ENCODE peak calls at places on chromosomes 3 and 15, in five cellular contexts. A is neural crest cell, U is B cell, I is fibroblast of mammary gland, R is psoas muscle. P is an unnamed sample.

GRCh38 chr3:142873569-142873968 is 15.3 kb downstream of the PCOLCE2 start:
- DNase-seq in A (no peak), U (no peak), I (no peak), R (no peak), P (no peak)

GRCh38 chr3:179653777-179654117 is 907 bp downstream of the USP13 start:
- DNase-seq in A (no peak), U (no peak), I (no peak), R (peak; percentile 59), P (no peak)

GRCh38 chr3:157531301-157531660 is 28.1 kb upstream of the VEPH1 start:
- DNase-seq in A (no peak), U (no peak), I (peak; percentile 54), R (no peak), P (no peak)

GRCh38 chr3:42960282-42960681 is 18.8 kb upstream of the GASK1A start:
- DNase-seq in A (no peak), U (no peak), I (peak; percentile 8), R (no peak), P (no peak)

GRCh38 chr15:76345880-76346665 is 9.5 kb downstream of the ISL2 start:
- DNase-seq in A (peak; percentile 8), U (peak; percentile 60), I (no peak), R (no peak), P (peak; percentile 51)

GRCh38 chr15:38149315-38149714 is 103.3 kb upstream of the SPRED1 start:
- DNase-seq in A (no peak), U (no peak), I (peak; percentile 52), R (no peak), P (no peak)

GRCh38 chr15:58103482-58103881 is 34.7 kb upstream of the AQP9 start:
- DNase-seq in A (no peak), U (no peak), I (no peak), R (no peak), P (no peak)

GRCh38 chr3:52093751-52094525 is 37.6 kb upstream of the DUSP7 start:
- DNase-seq in A (no peak), U (no peak), I (peak; percentile 18), R (peak; percentile 8), P (peak; percentile 44)

GRCh38 chr3:11776346-11776745 is 70.3 kb downstream of the TAMM41 start:
- DNase-seq in A (no peak), U (no peak), I (no peak), R (no peak), P (no peak)

GRCh38 chr3:128383316-128384235 is 83.1 kb downstream of the DNAJB8 start:
- DNase-seq in A (no peak), U (no peak), I (peak; percentile 46), R (peak; percentile 89), P (no peak)

DNA sequence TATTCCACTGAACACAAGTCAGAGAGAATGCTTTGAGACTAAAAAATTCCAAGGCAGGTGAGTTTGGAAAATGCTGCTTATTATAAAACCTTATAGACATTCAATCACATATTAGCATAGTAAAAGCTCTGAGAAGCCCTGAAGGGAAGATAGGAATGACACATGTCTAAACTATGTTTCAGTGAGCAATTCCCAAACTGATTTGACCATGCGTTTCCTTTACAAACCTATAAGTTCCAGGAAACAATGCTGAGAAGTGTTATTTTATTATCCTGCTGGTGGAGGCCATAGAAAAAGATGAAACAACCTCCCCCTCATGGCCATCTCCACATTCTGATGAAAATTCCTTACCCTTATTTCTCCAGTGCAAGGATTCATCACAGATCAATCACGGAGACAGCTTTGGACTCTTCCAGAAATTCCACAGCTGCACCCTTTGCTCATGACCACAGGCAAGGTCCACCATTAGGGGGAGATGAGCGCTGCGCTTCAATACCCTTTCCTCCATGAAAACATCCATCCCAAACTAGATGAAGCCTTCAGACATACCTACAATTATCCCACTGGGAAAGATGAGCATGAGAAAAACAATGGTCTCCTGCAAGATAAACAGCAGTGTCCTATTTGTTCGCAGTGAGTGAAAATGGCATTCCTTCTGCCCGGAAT is 372.2 kb downstream of the MAGI1 start:
- DNase-seq in A (no peak), U (no peak), I (peak; percentile 42), R (no peak), P (no peak)
- TF ChIP-seq CTCF in A (peak; percentile 23), U (no peak), I (peak; percentile 6), R (no peak), P (no peak)

DNA sequence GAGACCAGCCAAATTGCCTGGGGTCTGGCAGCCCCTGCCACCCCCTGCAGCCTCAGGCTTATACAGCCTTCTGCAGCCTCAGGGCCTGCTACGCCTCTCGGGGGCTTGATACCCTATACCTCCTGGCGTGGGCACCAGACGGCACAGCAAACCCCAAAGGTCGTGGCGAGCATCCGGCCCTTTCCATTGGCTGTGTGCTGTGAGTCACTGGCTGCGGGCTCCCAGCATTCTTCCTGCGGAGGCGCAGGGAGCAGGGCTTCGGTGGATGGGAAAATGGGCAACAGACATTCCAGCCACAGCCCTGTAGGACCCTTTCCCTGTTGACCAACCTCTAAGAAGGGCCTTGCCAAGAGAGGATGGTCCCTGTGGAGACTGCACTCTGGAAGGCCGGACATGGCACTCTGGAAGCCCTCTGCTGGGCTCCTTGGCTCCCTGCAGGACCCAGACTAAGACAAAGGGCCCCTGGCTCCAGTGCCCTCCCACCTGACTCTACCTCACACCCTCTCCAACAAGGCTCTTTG is 59.6 kb downstream of the ITGA11 start:
- DNase-seq in A (peak; percentile 20), U (no peak), I (peak; percentile 35), R (no peak), P (no peak)
- TF ChIP-seq CTCF in A (peak; percentile 49), U (no peak), I (peak; percentile 51), R (peak; percentile 45), P (no peak)

DNA sequence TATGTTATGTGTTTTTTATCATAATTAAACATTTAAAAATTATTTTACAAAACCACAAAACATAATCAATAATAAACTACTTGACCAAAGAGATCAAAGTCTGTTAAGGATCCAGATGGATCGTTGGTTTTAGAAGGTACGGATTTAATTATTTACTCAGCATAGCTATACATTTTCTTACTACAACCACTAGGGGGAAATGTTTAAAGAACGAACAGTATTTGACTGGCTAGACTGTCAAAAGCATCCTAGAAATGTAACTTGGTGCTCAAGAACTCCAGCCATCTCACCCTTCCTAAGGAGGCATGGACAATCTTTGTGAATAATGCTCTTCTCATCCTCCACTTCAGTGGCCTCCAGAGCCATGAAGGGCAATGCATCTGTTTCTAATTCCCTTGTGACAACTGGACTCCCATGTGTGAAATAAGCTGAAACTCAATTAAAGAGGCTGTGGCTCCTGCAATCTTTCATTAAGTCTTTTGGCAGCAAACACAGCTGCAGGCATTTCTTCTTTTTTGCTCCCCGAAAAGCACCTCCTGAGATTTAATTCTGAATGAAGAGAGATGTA is 94.7 kb upstream of the TUSC7 start:
- DNase-seq in A (no peak), U (no peak), I (peak; percentile 3), R (no peak), P (no peak)
- TF ChIP-seq CTCF in A (peak; percentile 67), U (peak; percentile 19), I (peak; percentile 23), R (no peak), P (no peak)

DNA sequence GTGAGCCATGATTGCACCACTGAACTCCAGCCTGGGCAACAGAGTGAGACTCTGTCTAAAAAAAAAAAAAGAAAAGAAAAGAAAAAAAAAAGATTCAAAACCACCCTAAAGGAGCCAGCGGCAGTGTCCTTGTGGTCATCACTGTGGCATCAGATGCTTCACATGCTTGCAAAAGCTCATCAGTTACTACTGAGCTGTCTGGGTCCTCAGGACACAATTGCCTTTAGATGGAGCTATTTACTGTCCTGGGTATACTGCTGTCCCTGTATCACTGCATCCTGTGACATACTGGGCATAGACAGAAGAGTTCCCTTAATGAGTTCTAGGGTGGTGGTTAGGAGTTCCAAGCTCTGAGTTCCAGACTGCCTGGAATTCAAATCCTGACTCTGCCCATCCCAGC is 85.8 kb downstream of the LINGO1 start:
- DNase-seq in A (no peak), U (no peak), I (no peak), R (no peak), P (peak; percentile 1)
- TF ChIP-seq CTCF in A (no peak), U (no peak), I (no peak), R (no peak), P (no peak)

GRCh38 chr3:182620715-182621434 is 172.4 kb upstream of the ATP11B start:
- DNase-seq in A (no peak), U (no peak), I (no peak), R (no peak), P (no peak)

GRCh38 chr3:182618981-182619591 is 174.2 kb upstream of the ATP11B start:
- DNase-seq in A (no peak), U (no peak), I (peak; percentile 26), R (no peak), P (no peak)

GRCh38 chr3:182621435-182622240 is 171.7 kb upstream of the ATP11B start:
- DNase-seq in A (no peak), U (no peak), I (no peak), R (no peak), P (no peak)

GRCh38 chr3:182618085-182618732 is 175.1 kb upstream of the ATP11B start:
- DNase-seq in A (peak; percentile 19), U (peak; percentile 1), I (peak; percentile 2), R (no peak), P (no peak)

GRCh38 chr3:182622241-182622545 is 171.1 kb upstream of the ATP11B start:
- DNase-seq in A (no peak), U (no peak), I (no peak), R (no peak), P (no peak)
- TF ChIP-seq CTCF in A (no peak), U (no peak), I (no peak), R (no peak), P (no peak)

DNA sequence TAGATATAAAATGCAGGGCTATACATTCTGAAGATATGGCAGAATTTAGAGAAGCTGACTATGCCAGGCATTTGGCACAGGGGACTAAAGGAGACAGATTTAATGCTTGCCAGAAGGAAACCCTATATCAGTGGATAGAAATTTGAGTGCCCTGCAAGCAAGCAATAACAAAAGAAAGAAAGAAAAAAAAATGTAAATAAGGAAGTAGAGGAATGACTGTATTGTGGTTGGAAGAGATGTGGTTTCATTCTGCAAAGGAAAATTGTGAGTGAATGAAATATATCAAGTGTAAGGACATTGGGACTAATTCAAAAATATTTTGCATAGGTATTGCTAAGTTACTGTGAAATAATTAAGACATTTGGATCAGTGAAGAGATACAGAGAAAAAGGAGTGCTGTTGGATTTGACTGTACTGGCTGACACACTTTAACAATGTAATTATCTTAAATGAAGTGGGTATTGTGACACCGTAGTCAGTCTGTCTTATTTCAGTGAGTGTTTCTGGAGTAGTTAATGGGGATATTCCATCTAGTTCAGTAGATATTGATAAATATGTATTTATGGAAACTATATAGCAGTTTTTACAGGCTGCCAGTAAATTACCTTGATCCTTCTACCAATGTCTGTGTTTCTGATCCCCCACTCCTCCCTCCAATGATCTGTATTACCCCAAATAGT is 418.2 kb downstream of the CNTN4 start:
- DNase-seq in A (no peak), U (no peak), I (no peak), R (no peak), P (no peak)
- TF ChIP-seq CTCF in A (no peak), U (no peak), I (no peak), R (no peak), P (no peak)